ENCODE peak calls at places on chromosomes 2 and 18, in seven cellular contexts. H is RWPE1, P is endothelial cell of umbilical vein, I is IMR-90, Y is H54, O is cardiac fibroblast, R is RKO. L is an unnamed sample.

GRCh38 chr2:11239147-11239546 is 83.9 kb downstream of the SLC66A3 start:
- DNase-seq in P (no peak), Y (no peak), I (no peak), R (no peak), O (no peak), H (no peak), L (no peak)

GRCh38 chr2:204473224-204473623 is 72.1 kb upstream of the PARD3B start:
- DNase-seq in P (no peak), R (no peak), I (no peak), Y (no peak), O (no peak), H (no peak), L (no peak)

GRCh38 chr18:33210575-33211189 is 229.8 kb downstream of the CCDC178 start:
- DNase-seq in P (peak), H (no peak), Y (peak), I (peak), R (peak), O (peak), L (no peak)

GRCh38 chr2:50820176-50820575 is 211.8 kb downstream of the NRXN1 start:
- DNase-seq in I (no peak), R (no peak), H (no peak), O (no peak), P (no peak), Y (no peak), L (no peak)

GRCh38 chr2:124967325-124967724 is 942.2 kb downstream of the CNTNAP5 start:
- DNase-seq in R (no peak), Y (no peak), H (peak), I (no peak), O (no peak), P (no peak), L (no peak)

GRCh38 chr18:34120294-34120693 is 104.4 kb downstream of the NOL4 start:
- DNase-seq in I (no peak), O (no peak), Y (no peak), R (no peak), P (no peak), H (no peak), L (no peak)

GRCh38 chr2:4903676-4904348 is 788.4 kb upstream of the SOX11 start:
- DNase-seq in I (no peak), O (no peak), Y (no peak), H (no peak), R (no peak), P (no peak), L (no peak)

GRCh38 chr18:74387362-74387761 is 69.7 kb downstream of the DIPK1C start:
- DNase-seq in Y (no peak), R (no peak), I (no peak), H (no peak), P (no peak), O (no peak), L (no peak)

GRCh38 chr2:96802281-96802595 is 13.8 kb upstream of the CNNM3 start:
- DNase-seq in I (no peak), H (no peak), P (no peak), R (no peak), O (no peak), Y (no peak), L (no peak)

GRCh38 chr18:9763876-9764605 is 55.9 kb downstream of the RAB31 start:
- DNase-seq in O (no peak), P (no peak), I (no peak), Y (no peak), H (no peak), R (no peak), L (no peak)

GRCh38 chr2:11681722-11682589 is 12.0 kb upstream of the NTSR2 start:
- DNase-seq in O (no peak), Y (peak), R (no peak), P (no peak), I (no peak), H (peak), L (peak)

GRCh38 chr2:10329880-10330699 is 27.4 kb downstream of the HPCAL1 start:
- DNase-seq in H (peak), Y (peak), I (peak), R (peak), P (peak), O (peak), L (peak)

GRCh38 chr2:86570069-86570468 is 6.8 kb upstream of the CHMP3 start:
- DNase-seq in R (no peak), Y (no peak), I (no peak), H (no peak), O (no peak), P (no peak), L (no peak)

GRCh38 chr2:63840081-63840784 is 1.5 kb upstream of the UGP2 start:
- DNase-seq in R (no peak), P (no peak), I (no peak), H (peak), Y (no peak), O (no peak), L (no peak)

GRCh38 chr2:240556553-240557100 is 1.2 kb downstream of the ANKMY1 start:
- DNase-seq in Y (peak), I (peak), R (peak), O (peak), H (no peak), P (peak), L (peak)

GRCh38 chr2:196970089-196970488 is 43.6 kb upstream of the PGAP1 start:
- DNase-seq in I (peak), Y (no peak), R (peak), H (no peak), P (peak), O (no peak), L (no peak)

GRCh38 chr2:193562031-193562430 is 1367.3 kb upstream of the TMEFF2 start:
- DNase-seq in O (no peak), I (no peak), P (no peak), H (no peak), Y (no peak), R (no peak), L (no peak)

GRCh38 chr2:241844831-241845578 is 13.7 kb downstream of the PDCD1 start:
- DNase-seq in R (no peak), I (no peak), Y (no peak), P (no peak), H (no peak), O (no peak), L (no peak)

GRCh38 chr2:161321944-161322343 is 13.7 kb downstream of the PSMD14 start:
- DNase-seq in R (no peak), I (no peak), O (peak), P (no peak), Y (no peak), H (no peak), L (no peak)

GRCh38 chr2:72562451-72563153 is 263.2 kb downstream of the EXOC6B start:
- DNase-seq in P (peak), Y (no peak), O (peak), R (no peak), I (peak), H (no peak), L (no peak)

GRCh38 chr18:76627444-76627843 is 132.4 kb upstream of the ZNF516 start:
- DNase-seq in R (no peak), O (no peak), H (no peak), Y (no peak), P (no peak), I (no peak), L (no peak)

GRCh38 chr2:203327918-203328734 is at the start of gene ABI2:
- DNase-seq in Y (peak), I (peak), O (peak), H (peak), R (peak), P (peak), L (peak)

GRCh38 chr2:68912732-68913131 is 40.0 kb downstream of the GKN2 start:
- DNase-seq in I (no peak), H (no peak), P (no peak), O (no peak), R (no peak), Y (no peak), L (no peak)

GRCh38 chr2:157785200-157785599 is 90.9 kb downstream of the ACVR1 start:
- DNase-seq in I (peak), R (no peak), P (peak), Y (no peak), O (peak), H (peak), L (peak)

GRCh38 chr2:101150306-101151140 is 659 bp downstream of the TBC1D8 start:
- DNase-seq in P (peak), O (no peak), Y (no peak), H (no peak), I (no peak), R (no peak), L (no peak)

GRCh38 chr2:126510960-126511359 is 145.0 kb upstream of the GYPC start:
- DNase-seq in I (no peak), O (no peak), H (no peak), R (no peak), P (no peak), Y (no peak), L (no peak)

GRCh38 chr2:29522951-29523669 is 398.3 kb downstream of the ALK start:
- DNase-seq in O (peak), R (no peak), P (no peak), Y (no peak), I (peak), H (no peak), L (peak)

GRCh38 chr18:46035701-46036680 is 36.1 kb downstream of the PSTPIP2 start:
- DNase-seq in P (no peak), Y (peak), I (peak), O (peak), R (no peak), H (no peak), L (peak)

GRCh38 chr18:31942301-31942998 is 478 bp downstream of the TRAPPC8 start:
- DNase-seq in R (peak), H (peak), P (peak), Y (peak), I (peak), O (peak), L (peak)